ENCODE peak calls at places on chromosomes 2 and 18, in four cellular contexts. M is K562, A is A549, F is HepG2. O is an unnamed sample.

GRCh38 chr2:240820607-240821428 is 799 bp upstream of the KIF1A start:
- DNase-seq in M (no peak), A (peak; percentile 44), F (no peak), O (no peak)

GRCh38 chr2:173874899-173875247 is 90.3 kb downstream of the SP3 start:
- DNase-seq in M (no peak), A (no peak), F (no peak), O (no peak)

GRCh38 chr18:61917870-61918269 is 25.1 kb upstream of the RNF152 start:
- DNase-seq in M (no peak), A (no peak), F (no peak), O (no peak)

GRCh38 chr2:205757271-205757670 is 75.0 kb downstream of the NRP2 start:
- DNase-seq in M (no peak), A (no peak), F (no peak), O (no peak)

GRCh38 chr2:165952600-165953210 is 871 bp downstream of the TTC21B start:
- DNase-seq in M (no peak), A (no peak), F (peak; percentile 12), O (no peak)

GRCh38 chr2:43461461-43462073 is 134.3 kb downstream of the THADA start:
- DNase-seq in M (no peak), A (no peak), F (no peak), O (no peak)

GRCh38 chr2:33432871-33433270 is 43.6 kb upstream of the RASGRP3 start:
- DNase-seq in M (no peak), A (no peak), F (no peak), O (no peak)

GRCh38 chr2:25497229-25497861 is 155.6 kb upstream of the DNMT3A start:
- DNase-seq in M (no peak), A (no peak), F (no peak), O (no peak)

GRCh38 chr2:189379731-189380261 is 61.5 kb upstream of the WDR75 start:
- DNase-seq in M (no peak), A (no peak), F (no peak), O (no peak)

DNA sequence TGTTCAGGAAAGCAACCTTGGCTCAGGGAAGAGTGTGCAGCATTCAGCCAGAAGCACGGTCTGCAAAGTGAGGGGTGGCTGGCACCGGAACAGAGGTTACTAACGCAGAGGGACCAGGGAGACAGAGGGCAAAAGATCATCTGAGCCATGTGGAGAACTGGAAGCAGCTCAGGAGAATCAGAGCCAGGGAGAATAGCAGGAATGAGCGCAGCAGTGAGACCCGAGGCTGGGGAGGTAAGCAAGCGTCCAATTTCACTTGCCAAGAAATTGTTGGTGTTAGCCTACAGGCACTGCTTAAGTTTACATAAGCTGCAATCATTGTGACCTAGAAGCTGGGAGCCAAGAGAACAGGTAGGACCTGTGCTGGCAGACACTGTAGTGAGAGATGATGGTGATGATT is 372.6 kb upstream of the POU3F3 start:
- DNase-seq in M (no peak), A (no peak), F (no peak), O (no peak)
- TF ChIP-seq REST in M (no peak), A (no peak), F (no peak), O (no peak)

GRCh38 chr2:207897541-207898353 is 127.6 kb downstream of the PLEKHM3 start:
- DNase-seq in M (no peak), A (no peak), F (peak; percentile 84), O (no peak)
- TF ChIP-seq POLR2A in M (no peak), A (no peak), F (no peak), O (no peak)

GRCh38 chr2:135052997-135053474 is 944 bp downstream of the RAB3GAP1 start:
- DNase-seq in M (no peak), A (no peak), F (no peak), O (no peak)

GRCh38 chr2:135050132-135050531 is 2.0 kb upstream of the RAB3GAP1 start:
- DNase-seq in M (no peak), A (no peak), F (no peak), O (no peak)

GRCh38 chr2:135055182-135055786 is 3.2 kb downstream of the RAB3GAP1 start:
- DNase-seq in M (no peak), A (peak; percentile 9), F (no peak), O (no peak)

GRCh38 chr2:135050684-135051083 is 1.4 kb upstream of the RAB3GAP1 start:
- DNase-seq in M (no peak), A (no peak), F (no peak), O (no peak)

DNA sequence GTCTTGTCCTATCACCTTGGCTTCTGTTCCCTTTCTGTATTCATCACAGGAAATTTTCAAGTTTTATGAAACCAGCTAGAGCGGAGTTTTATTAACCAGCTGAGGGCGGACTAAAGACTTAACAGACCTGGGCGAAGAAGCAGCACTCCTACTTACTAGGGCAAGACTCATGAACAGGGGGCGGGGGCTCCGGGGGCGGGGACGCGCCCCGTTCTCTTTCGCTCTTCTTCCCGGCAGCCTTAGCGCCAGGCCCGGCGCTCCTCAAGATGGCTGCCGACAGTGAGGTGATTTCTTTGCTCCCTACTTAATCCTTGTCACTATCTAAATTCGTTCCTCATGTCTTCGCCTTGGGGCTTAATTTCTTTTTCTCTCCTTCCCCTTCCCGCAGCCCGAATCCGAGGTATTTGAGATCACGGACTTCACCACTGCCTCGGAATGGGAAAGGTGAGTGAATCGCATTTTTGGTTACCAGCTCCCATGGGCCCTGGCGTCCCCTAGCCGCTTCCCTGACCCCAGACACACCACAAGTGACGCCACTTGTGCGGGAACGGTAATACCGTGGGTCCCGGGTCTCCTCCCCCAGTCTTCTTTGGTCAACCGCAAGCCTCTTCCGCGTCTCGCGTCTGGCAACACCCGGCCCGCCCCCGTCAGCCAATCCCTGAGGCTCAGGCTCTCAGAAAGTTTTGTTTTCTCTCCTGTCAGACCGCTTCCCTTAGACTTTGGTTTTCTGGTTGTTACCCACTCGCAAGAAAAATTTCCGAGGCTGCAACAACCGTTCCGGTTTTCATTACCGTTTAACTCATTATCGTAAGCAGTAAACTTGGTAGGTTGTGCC is at the start of gene RAB3GAP1:
- DNase-seq in M (peak; percentile 89), A (peak; percentile 84), F (peak; percentile 72), O (peak; percentile 48)
- TF ChIP-seq REST in M (peak; percentile 82), A (no peak), F (peak; percentile 54), O (no peak)

DNA sequence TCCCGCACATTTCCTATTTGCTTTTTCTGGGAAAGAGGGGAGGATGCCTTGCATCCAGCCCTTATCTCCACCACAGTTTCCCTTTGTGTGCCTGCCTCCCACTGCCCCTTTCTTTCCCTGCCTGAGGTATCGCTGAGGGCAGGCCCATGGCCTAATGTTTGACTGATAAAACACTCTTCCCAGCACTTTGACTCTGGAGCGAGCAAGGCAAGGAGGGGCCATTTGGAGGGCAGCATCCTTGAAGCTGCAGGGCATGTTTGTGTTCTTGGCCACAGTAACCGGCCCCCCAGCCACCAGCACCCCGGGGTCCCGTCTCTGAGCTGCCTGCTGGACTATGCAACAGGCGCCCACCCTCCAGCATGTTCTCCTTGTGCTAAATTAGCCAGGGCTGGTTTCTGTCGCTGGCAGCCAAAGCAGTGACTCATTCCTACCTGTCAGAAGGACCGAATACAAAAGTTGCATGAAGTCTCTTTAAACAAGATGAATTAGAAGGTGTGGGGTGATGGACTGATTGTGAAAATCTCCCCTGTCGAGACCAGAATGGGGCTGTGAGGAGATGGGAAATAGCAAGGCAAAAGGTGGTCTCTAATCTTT is 50.7 kb downstream of the BCL2L11 start:
- DNase-seq in M (no peak), A (no peak), F (no peak), O (no peak)
- TF ChIP-seq POLR2A in M (no peak), A (no peak), F (no peak), O (no peak)

GRCh38 chr2:28668106-28668814 is 83.4 kb upstream of the PPP1CB start:
- DNase-seq in M (no peak), A (no peak), F (no peak), O (no peak)
- TF ChIP-seq REST in M (no peak), A (no peak), F (no peak), O (no peak)

DNA sequence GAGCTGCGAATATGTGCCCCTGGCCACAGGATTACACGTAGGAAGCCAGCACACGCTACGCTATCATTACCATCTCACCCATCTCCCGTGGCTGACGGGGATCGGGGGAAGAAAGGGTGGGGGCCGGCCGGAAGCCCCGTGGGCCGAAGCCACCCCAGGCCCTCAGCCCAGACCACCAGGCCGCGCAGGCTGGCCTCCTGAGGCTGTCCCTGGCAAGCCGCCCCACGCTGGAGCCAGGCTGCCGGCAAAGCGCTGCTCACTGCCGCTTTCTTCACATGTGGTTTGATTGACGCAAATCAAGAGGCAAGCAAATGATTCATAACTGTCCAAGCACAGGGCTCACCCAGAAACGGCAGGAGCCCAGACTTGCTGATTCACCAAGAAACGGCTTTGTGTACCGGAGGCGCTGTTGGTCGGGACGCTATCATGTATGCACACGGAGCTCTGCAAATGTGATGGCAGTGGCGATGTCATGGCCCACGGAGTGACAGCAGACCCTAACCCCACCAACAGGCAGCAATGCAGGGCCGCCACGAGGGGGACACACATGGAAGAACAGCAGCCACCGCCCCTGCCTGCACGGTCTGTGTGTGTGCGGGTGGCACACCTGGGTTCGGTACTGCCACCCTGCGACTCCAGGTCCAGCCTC is 125.7 kb downstream of the HDAC4 start:
- DNase-seq in M (peak; percentile 57), A (peak; percentile 97), F (no peak), O (peak; percentile 97)
- TF ChIP-seq POLR2A in M (no peak), A (peak; percentile 25), F (no peak), O (no peak)

GRCh38 chr2:855177-855576 is 95.5 kb upstream of the SNTG2 start:
- DNase-seq in M (no peak), A (no peak), F (no peak), O (no peak)
- TF ChIP-seq REST in M (no peak), A (no peak), F (no peak), O (no peak)

GRCh38 chr2:31235504-31235902 is 1.6 kb downstream of the EHD3 start:
- DNase-seq in M (peak; percentile 27), A (peak; percentile 29), F (no peak), O (no peak)

GRCh38 chr2:31232586-31232985 is 1.4 kb upstream of the EHD3 start:
- DNase-seq in M (no peak), A (no peak), F (no peak), O (no peak)

GRCh38 chr2:31233216-31233615 is 736 bp upstream of the EHD3 start:
- DNase-seq in M (no peak), A (no peak), F (no peak), O (no peak)

GRCh38 chr2:31234690-31235503 is 945 bp downstream of the EHD3 start:
- DNase-seq in M (no peak), A (no peak), F (no peak), O (no peak)

GRCh38 chr2:31233741-31234689 is at the start of gene EHD3:
- DNase-seq in M (peak; percentile 77), A (peak; percentile 93), F (peak; percentile 42), O (no peak)
- TF ChIP-seq POLR2A in M (no peak), A (peak; percentile 88), F (no peak), O (no peak)